ENCODE peak calls at places on chromosome 1, in four cellular contexts. U is stimulated activated CD4-positive, alpha-beta T cell treated with anti-CD3 and anti-CD28 coated beads, TNF-alpha, amount 100 ng/mL, for 48 hours; H is kidney; P is T-cell. B is an unnamed sample.

GRCh38 chr1:43554444-43554992 is 23.8 kb downstream of the PTPRF start:
- DNase-seq in P (no peak), H (no peak), U (no peak), B (peak)

GRCh38 chr1:22089787-22090186 is 37.3 kb downstream of the CDC42 start:
- DNase-seq in H (no peak), U (no peak), P (no peak), B (no peak)

GRCh38 chr1:213714645-213715044 is 273.1 kb upstream of the PROX1 start:
- DNase-seq in U (no peak), P (no peak), H (no peak), B (no peak)

GRCh38 chr1:35539824-35540261 is 17.4 kb downstream of the KIAA0319L start:
- DNase-seq in P (no peak), U (no peak), H (no peak), B (no peak)

GRCh38 chr1:182340233-182341058 is 51.1 kb downstream of the GLUL start:
- DNase-seq in P (no peak), U (no peak), H (no peak), B (no peak)

GRCh38 chr1:10519016-10519417 is 44.3 kb downstream of the PEX14 start:
- DNase-seq in H (no peak), U (no peak), P (no peak), B (no peak)

GRCh38 chr1:232226197-232226681 is 403.7 kb downstream of the SIPA1L2 start:
- DNase-seq in P (peak), U (no peak), H (no peak), B (peak)

GRCh38 chr1:241802849-241803248 is 45.2 kb upstream of the EXO1 start:
- DNase-seq in H (no peak), U (no peak), P (no peak), B (no peak)

GRCh38 chr1:69535490-69535889 is 32.2 kb upstream of the LRRC7 start:
- DNase-seq in P (no peak), H (no peak), U (no peak), B (no peak)

GRCh38 chr1:69055223-69055622 is 512.5 kb upstream of the LRRC7 start:
- DNase-seq in H (no peak), U (no peak), P (no peak), B (no peak)

GRCh38 chr1:151711044-151711800 is 5.4 kb downstream of the CELF3 start:
- DNase-seq in H (no peak), U (no peak), P (no peak), B (no peak)

GRCh38 chr1:225467193-225468020 is 39.6 kb upstream of the LBR start:
- DNase-seq in P (peak), U (peak), H (peak), B (peak)

GRCh38 chr1:244220410-244220809 is 169.3 kb downstream of the ZBTB18 start:
- DNase-seq in H (no peak), U (no peak), P (no peak), B (no peak)

GRCh38 chr1:167273027-167273800 is 52.5 kb downstream of the POU2F1 start:
- DNase-seq in P (no peak), U (no peak), H (no peak), B (no peak)

GRCh38 chr1:19764848-19765247 is 34.9 kb downstream of the TMCO4 start:
- DNase-seq in P (no peak), U (peak), H (no peak), B (no peak)

GRCh38 chr1:225250432-225250831 is 177.4 kb downstream of the LBR start:
- DNase-seq in H (no peak), P (no peak), U (no peak), B (no peak)

B was measured in stimulated activated naive CD8-positive, alpha-beta T cell treated with anti-CD3 and anti-CD28 coated beads, Interleukin-15, Interleukin-2, amounts not matched to agents 100 U/mL and 50 U/mL, for 24 hours.